ENCODE peak calls at places on chromosomes 5 and 9, in eight cellular contexts. I is H9, U is HS-5, A is Daoy, D is A549, O is GM04504, Z is AG08396, P is 8988T. F is an unnamed sample.

GRCh38 chr9:82354260-82354659 is 365.7 kb downstream of the SPATA31D1 start:
- DNase-seq in O (peak), P (no peak), Z (peak), D (no peak), A (peak), I (no peak), U (peak), F (no peak)

GRCh38 chr5:19608434-19608833 is 379.6 kb downstream of the CDH18 start:
- DNase-seq in D (no peak), P (no peak), Z (no peak), U (no peak), O (no peak), A (no peak), I (no peak), F (peak)

GRCh38 chr9:70551391-70551790 is 136.9 kb upstream of the KLF9 start:
- DNase-seq in A (no peak), D (no peak), I (no peak), Z (no peak), P (no peak), O (no peak), U (no peak), F (no peak)

GRCh38 chr5:165996484-165996883 is 2295.0 kb upstream of the WWC1 start:
- DNase-seq in Z (no peak), D (no peak), I (peak), O (no peak), P (no peak), U (no peak), A (peak), F (no peak)

GRCh38 chr9:91904541-91905236 is 45.3 kb downstream of the ROR2 start:
- DNase-seq in D (no peak), O (no peak), P (no peak), U (no peak), Z (no peak), A (no peak), I (no peak), F (no peak)

GRCh38 chr9:129235931-129236331 is 57.9 kb upstream of the IER5L start:
- DNase-seq in O (no peak), D (no peak), U (no peak), I (no peak), P (no peak), Z (no peak), A (no peak), F (no peak)

GRCh38 chr5:153458266-153458665 is 32.2 kb upstream of the GRIA1 start:
- DNase-seq in U (no peak), I (no peak), Z (no peak), D (no peak), A (no peak), O (no peak), P (no peak), F (no peak)

GRCh38 chr5:115568668-115569067 is 24.1 kb upstream of the FEM1C start:
- DNase-seq in D (no peak), Z (no peak), P (no peak), A (no peak), I (no peak), O (no peak), U (no peak), F (no peak)

GRCh38 chr5:172559004-172559932 is 81.8 kb upstream of the NEURL1B start:
- DNase-seq in U (peak), P (no peak), Z (peak), I (no peak), D (no peak), A (peak), O (peak), F (no peak)